ENCODE peak calls at places on chromosomes 7 and 10, in nine cellular contexts. F is cardiac fibroblast; A is iPS DF 19.7; E is stimulated activated CD4-positive, alpha-beta T cell treated with anti-CD3 and anti-CD28 coated beads, TNF-alpha, amount 100 ng/mL, for 48 hours; I is stimulated activated CD8-positive, alpha-beta memory T cell treated with anti-CD3 and anti-CD28 coated beads, Interleukin-4, amount 100 ng/mL, for 24 hours; C is left cardiac atrium; N is NCI-H1092; W is stimulated activated effector memory CD8-positive, alpha-beta T cell treated with anti-CD3 and anti-CD28 coated beads, Interleukin-12 subunit alpha, Interleukin-12 subunit beta, amount 100 ng/mL, for 72 hours; O is neural progenitor cell. U is an unnamed sample.

GRCh38 chr7:28955723-28956607 is 2.2 kb downstream of the TRIL start:
- DNase-seq in F (peak; percentile 63), A (no peak), E (no peak), I (no peak), C (peak; percentile 83), N (peak; percentile 67), W (peak; percentile 63), O (peak; percentile 90), U (no peak)

GRCh38 chr10:97515260-97515978 is 16.7 kb downstream of the UBTD1 start:
- DNase-seq in F (no peak), A (no peak), E (no peak), I (no peak), C (no peak), N (no peak), W (no peak), O (no peak), U (no peak)

GRCh38 chr7:23955600-23956149 is 245.7 kb downstream of the STK31 start:
- DNase-seq in F (no peak), A (no peak), E (no peak), I (no peak), C (no peak), N (no peak), W (no peak), O (no peak), U (no peak)

GRCh38 chr10:123909866-123910265 is 18.3 kb upstream of the CPXM2 start:
- DNase-seq in F (no peak), A (no peak), E (no peak), I (no peak), C (no peak), N (no peak), W (no peak), O (no peak), U (no peak)

GRCh38 chr10:132669208-132669861 is 116.6 kb downstream of the NKX6-2 start:
- DNase-seq in F (no peak), A (no peak), E (no peak), I (no peak), C (no peak), N (no peak), W (no peak), O (no peak), U (no peak)

GRCh38 chr10:84523509-84523908 is 195.1 kb downstream of the CCSER2 start:
- DNase-seq in F (peak; percentile 20), A (no peak), E (no peak), I (no peak), C (no peak), N (no peak), W (no peak), O (peak; percentile 39), U (no peak)

GRCh38 chr10:60958892-60959601 is 15.1 kb upstream of the RHOBTB1 start:
- DNase-seq in F (peak; percentile 48), A (no peak), E (no peak), I (no peak), C (no peak), N (no peak), W (no peak), O (no peak), U (no peak)

GRCh38 chr10:106173838-106174237 is 990.7 kb downstream of the SORCS1 start:
- DNase-seq in F (no peak), A (no peak), E (no peak), I (no peak), C (no peak), N (no peak), W (no peak), O (no peak), U (no peak)

GRCh38 chr10:98404571-98405396 is 10.2 kb downstream of the PYROXD2 start:
- DNase-seq in F (peak; percentile 41), A (no peak), E (no peak), I (no peak), C (no peak), N (no peak), W (no peak), O (no peak), U (no peak)

GRCh38 chr10:5977471-5978370 is at the start of gene IL15RA:
- DNase-seq in F (peak; percentile 64), A (no peak), E (peak; percentile 81), I (peak; percentile 84), C (peak; percentile 85), N (no peak), W (peak; percentile 93), O (peak; percentile 62), U (peak; percentile 13)

GRCh38 chr10:91592282-91593020 is 40.4 kb downstream of the PPP1R3C start:
- DNase-seq in F (no peak), A (no peak), E (no peak), I (no peak), C (no peak), N (no peak), W (no peak), O (no peak), U (no peak)

U was measured in keratinocyte.